ENCODE peak calls at places on chromosomes 7 and 10, in four cellular contexts. Y is stomach, Q is kidney epithelial cell, U is brain microvascular endothelial cell. E is an unnamed sample.

GRCh38 chr10:103044942-103045489 is 126.9 kb downstream of the CNNM2 start:
- DNase-seq in Y (no peak), Q (no peak), U (peak; percentile 84), E (no peak)

GRCh38 chr10:79488303-79488702 is 24.0 kb upstream of the EIF5AL1 start:
- DNase-seq in Y (peak; percentile 36), Q (peak; percentile 80), U (peak; percentile 92), E (peak; percentile 49)

GRCh38 chr7:93715234-93715633 is 140.7 kb upstream of the CALCR start:
- DNase-seq in Y (peak; percentile 37), Q (no peak), U (peak; percentile 53), E (peak; percentile 22)

GRCh38 chr7:409344-410281 is 110.0 kb downstream of the PDGFA start:
- DNase-seq in Y (no peak), Q (no peak), U (no peak), E (no peak)

GRCh38 chr10:72292223-72292691 is 18.5 kb downstream of the DDIT4 start:
- DNase-seq in Y (peak; percentile 52), Q (no peak), U (no peak), E (peak; percentile 73)

GRCh38 chr10:106023329-106023728 is 1141.2 kb downstream of the SORCS1 start:
- DNase-seq in Y (no peak), Q (no peak), U (no peak), E (no peak)

GRCh38 chr7:7920481-7920880 is 48.1 kb upstream of the GLCCI1 start:
- DNase-seq in Y (no peak), Q (no peak), U (no peak), E (peak; percentile 34)

GRCh38 chr7:43071604-43072003 is 40.8 kb upstream of the HECW1 start:
- DNase-seq in Y (no peak), Q (no peak), U (no peak), E (no peak)

GRCh38 chr10:21751341-21752310 is 217.6 kb downstream of the MLLT10 start:
- DNase-seq in Y (no peak), Q (no peak), U (no peak), E (peak; percentile 50)

GRCh38 chr7:30041526-30042269 is 13.5 kb downstream of the PLEKHA8 start:
- DNase-seq in Y (no peak), Q (no peak), U (no peak), E (no peak)

GRCh38 chr10:122515588-122516231 is 44.8 kb upstream of the DMBT1 start:
- DNase-seq in Y (peak; percentile 40), Q (peak; percentile 69), U (no peak), E (no peak)

GRCh38 chr10:71728218-71728737 is 8.7 kb upstream of the C10orf105 start:
- DNase-seq in Y (no peak), Q (no peak), U (no peak), E (no peak)

GRCh38 chr10:113177163-113177935 is 227.3 kb downstream of the TCF7L2 start:
- DNase-seq in Y (no peak), Q (no peak), U (no peak), E (no peak)

GRCh38 chr10:50470345-50470744 is 153.4 kb downstream of the SGMS1 start:
- DNase-seq in Y (no peak), Q (no peak), U (no peak), E (peak; percentile 28)

GRCh38 chr7:24652551-24652950 is 79.3 kb downstream of the PALS2 start:
- DNase-seq in Y (no peak), Q (no peak), U (no peak), E (no peak)

GRCh38 chr10:98212204-98212603 is 55.8 kb downstream of the LOXL4 start:
- DNase-seq in Y (no peak), Q (no peak), U (no peak), E (no peak)

GRCh38 chr10:44792119-44792783 is 118.9 kb upstream of the TMEM72 start:
- DNase-seq in Y (no peak), Q (no peak), U (no peak), E (no peak)

GRCh38 chr7:101558742-101559325 is 70.3 kb downstream of the MYL10 start:
- DNase-seq in Y (no peak), Q (no peak), U (no peak), E (no peak)

GRCh38 chr7:4725014-4725951 is 43.2 kb downstream of the FOXK1 start:
- DNase-seq in Y (peak; percentile 83), Q (peak; percentile 79), U (peak; percentile 95), E (peak; percentile 51)

GRCh38 chr10:33344676-33345075 is 10.2 kb upstream of the NRP1 start:
- DNase-seq in Y (no peak), Q (no peak), U (no peak), E (no peak)

GRCh38 chr7:158700008-158700407 is 4.6 kb downstream of the NCAPG2 start:
- DNase-seq in Y (no peak), Q (no peak), U (no peak), E (no peak)

GRCh38 chr7:152564656-152565055 is 111.3 kb downstream of the XRCC2 start:
- DNase-seq in Y (no peak), Q (no peak), U (no peak), E (no peak)

GRCh38 chr7:145263886-145264285 is 428.0 kb upstream of the TPK1 start:
- DNase-seq in Y (no peak), Q (no peak), U (no peak), E (no peak)

GRCh38 chr10:6669269-6669859 is 89.3 kb upstream of the PRKCQ start:
- DNase-seq in Y (no peak), Q (peak; percentile 26), U (peak; percentile 48), E (peak; percentile 21)

DNA sequence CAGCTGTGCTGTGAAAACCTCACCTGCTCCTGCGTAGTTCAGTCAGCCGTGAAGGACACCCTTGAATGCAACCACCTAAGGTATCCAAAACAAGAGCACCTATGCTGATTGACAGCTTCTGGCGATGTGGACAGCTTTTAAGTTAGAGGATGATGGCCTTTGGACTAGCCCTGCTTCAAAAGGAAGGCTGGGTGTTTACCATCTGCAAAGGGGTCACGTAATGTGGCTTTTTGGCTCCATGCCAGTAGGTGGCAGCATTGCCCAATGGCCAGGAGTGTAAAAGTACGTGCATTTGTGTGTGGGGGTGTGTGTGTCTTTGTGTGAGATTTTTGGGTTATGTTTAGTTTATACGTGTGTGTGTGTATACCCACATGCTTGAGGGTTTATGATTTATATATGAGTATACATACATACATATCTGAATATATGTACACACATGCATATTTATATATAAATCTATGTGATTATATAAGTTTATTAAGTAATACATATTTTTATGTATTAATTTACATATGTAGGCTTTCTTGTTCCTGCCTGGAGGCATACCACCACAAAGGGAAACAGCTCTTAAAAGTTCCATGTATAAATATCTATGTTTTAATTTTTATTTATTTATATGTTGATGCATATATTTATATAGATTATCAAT is 236.3 kb upstream of the ANKRD30A start:
- DNase-seq in Y (peak; percentile 42), Q (no peak), U (peak; percentile 18), E (peak; percentile 35)
- TF ChIP-seq CTCF in Y (no peak), Q (peak; percentile 52), U (peak; percentile 65), E (no peak)

GRCh38 chr10:5606864-5607263 is 59.5 kb downstream of the ASB13 start:
- DNase-seq in Y (no peak), Q (no peak), U (no peak), E (no peak)
- TF ChIP-seq CTCF in Y (no peak), Q (no peak), U (peak; percentile 9), E (no peak)

GRCh38 chr7:13745530-13745929 is 243.9 kb downstream of the ETV1 start:
- DNase-seq in Y (no peak), Q (no peak), U (no peak), E (no peak)

GRCh38 chr7:13737563-13737962 is 251.9 kb downstream of the ETV1 start:
- DNase-seq in Y (no peak), Q (no peak), U (no peak), E (no peak)

GRCh38 chr7:13742126-13742525 is 247.3 kb downstream of the ETV1 start:
- DNase-seq in Y (no peak), Q (peak; percentile 16), U (peak; percentile 74), E (no peak)

DNA sequence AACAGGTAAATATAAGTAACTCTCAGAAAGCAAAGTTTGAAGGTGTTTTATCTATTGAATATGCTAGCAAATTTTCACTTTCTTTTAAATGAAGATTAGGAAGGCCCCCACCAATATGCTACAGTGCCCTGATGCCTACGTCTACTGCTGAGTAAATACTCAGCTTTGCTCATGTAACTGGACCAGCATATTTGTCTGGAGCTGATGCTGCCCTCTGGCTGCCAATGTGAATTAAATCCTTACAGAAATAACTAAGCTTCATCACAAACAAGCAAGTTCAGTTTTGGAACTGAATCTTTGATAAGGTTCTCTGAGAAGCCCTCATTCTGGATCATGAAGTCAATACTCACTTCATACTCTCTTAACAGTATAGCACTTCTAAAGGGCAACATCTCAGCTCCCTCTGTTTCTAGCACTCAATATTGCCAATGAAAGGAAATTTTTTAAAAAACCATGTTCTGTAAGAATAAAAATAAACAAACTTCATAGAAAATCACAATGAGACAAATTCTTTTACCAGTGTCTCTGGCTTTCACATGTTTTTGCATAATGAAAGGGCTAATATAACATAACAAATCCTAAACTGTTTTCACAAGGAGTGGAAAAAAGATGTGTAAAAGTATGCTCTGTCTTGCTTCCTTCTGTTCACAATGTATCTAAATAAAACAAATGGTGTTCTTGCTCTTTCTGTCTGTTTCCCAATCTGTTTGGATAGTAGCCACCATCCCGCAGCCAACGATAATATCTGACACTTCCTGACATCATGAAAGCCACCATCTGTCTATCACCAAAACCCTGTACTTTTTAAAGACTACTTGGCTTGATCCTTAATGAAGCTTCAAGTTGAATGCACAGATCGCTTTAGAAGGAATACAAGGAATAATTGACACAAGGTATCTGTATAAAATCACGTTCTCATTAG is 246.5 kb downstream of the ETV1 start:
- DNase-seq in Y (peak; percentile 30), Q (peak; percentile 1), U (peak; percentile 66), E (peak; percentile 27)
- TF ChIP-seq CTCF in Y (no peak), Q (peak; percentile 67), U (peak; percentile 70), E (peak; percentile 36)

DNA sequence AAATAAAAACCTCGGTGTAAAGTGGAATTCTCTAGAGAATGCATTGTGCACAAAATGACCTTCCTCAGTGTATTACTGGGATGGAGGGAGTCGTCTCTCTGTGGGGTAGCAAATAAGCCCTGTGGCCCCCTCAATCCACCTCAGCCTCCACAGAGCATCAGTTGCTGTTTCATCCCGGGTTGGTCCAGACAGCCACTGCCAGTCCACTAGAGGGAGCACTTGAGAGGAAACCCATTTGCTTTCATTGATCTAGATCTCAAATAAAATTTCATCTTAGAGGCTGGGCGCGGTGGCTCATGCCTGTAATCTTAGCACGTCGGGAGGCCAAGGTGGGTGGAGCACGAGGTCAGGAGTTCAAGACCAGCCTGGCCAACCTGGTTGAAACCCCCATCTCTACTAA is 1128.7 kb downstream of the CNTNAP2 start:
- DNase-seq in Y (peak; percentile 45), Q (no peak), U (peak; percentile 53), E (peak; percentile 26)
- TF ChIP-seq CTCF in Y (no peak), Q (peak; percentile 84), U (peak; percentile 88), E (peak; percentile 35)

GRCh38 chr7:20651960-20652544 is 36.6 kb downstream of the ABCB5 start:
- DNase-seq in Y (no peak), Q (no peak), U (peak; percentile 20), E (no peak)
- TF ChIP-seq CTCF in Y (no peak), Q (peak; percentile 51), U (peak; percentile 59), E (no peak)

DNA sequence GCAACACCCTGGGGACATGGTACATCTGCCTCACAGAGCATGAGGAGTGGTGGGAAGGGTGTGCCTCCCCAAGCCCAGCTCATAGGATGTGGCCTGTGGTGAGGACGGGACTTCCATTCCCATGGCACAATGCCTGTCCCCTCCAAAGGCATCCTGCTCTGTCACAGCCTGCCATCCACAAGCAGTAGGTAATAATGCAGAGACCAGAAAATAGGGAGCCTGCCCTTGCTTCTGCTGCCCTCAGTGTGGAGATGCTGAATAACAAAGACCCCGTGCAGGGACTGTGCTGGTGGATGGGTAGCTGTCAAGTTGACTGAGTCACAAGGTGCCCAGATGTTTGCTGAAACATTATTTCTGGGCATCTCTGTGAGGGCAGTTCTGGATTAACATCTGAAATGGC is 199.9 kb upstream of the GRB10 start:
- DNase-seq in Y (no peak), Q (no peak), U (no peak), E (no peak)
- TF ChIP-seq CTCF in Y (no peak), Q (peak; percentile 20), U (peak; percentile 59), E (no peak)